ENCODE peak calls at places on chromosomes 16 and 17, in four cellular contexts. U is astrocyte; I is effector memory CD4-positive, alpha-beta T cell; B is neural progenitor cell. X is an unnamed sample. For H3K27me3, the result is how much of the 10 kb centered on the place peaks cover.

GRCh38 chr16:23511731-23512130 is 1.4 kb upstream of the GGA2 start:
- DNase-seq in U (no peak), B (no peak), I (no peak), X (no peak)

GRCh38 chr17:34382586-34383224 is 19.7 kb upstream of the CCL1 start:
- DNase-seq in U (no peak), I (no peak), B (no peak), X (no peak)

GRCh38 chr17:9833922-9834321 is 8.2 kb downstream of the GLP2R start:
- DNase-seq in B (no peak), I (no peak), U (no peak), X (no peak)

GRCh38 chr17:6677158-6677831 is 25.7 kb downstream of the C17orf100 start:
- DNase-seq in U (peak), I (no peak), B (no peak), X (no peak)

GRCh38 chr16:85902366-85903155 is 3.6 kb downstream of the IRF8 start:
- DNase-seq in B (peak), I (peak), U (no peak), X (no peak)

GRCh38 chr17:28745052-28745776 is 1.4 kb downstream of the TRAF4 start:
- DNase-seq in B (peak), I (peak), U (peak), X (peak)

GRCh38 chr16:13923703-13924298 is 3.8 kb downstream of the ERCC4 start:
- DNase-seq in B (peak), U (peak), I (no peak), X (peak)

GRCh38 chr16:79008036-79008868 is 592.3 kb downstream of the MAF start:
- DNase-seq in U (no peak), B (no peak), I (no peak), X (peak)

GRCh38 chr16:85423631-85424030 is 189.5 kb upstream of the GSE1 start:
- DNase-seq in U (no peak), I (no peak), B (no peak), X (no peak)

GRCh38 chr16:72977127-72977526 is 70.8 kb downstream of the ZFHX3 start:
- DNase-seq in I (no peak), U (no peak), B (no peak), X (no peak)

GRCh38 chr16:83199012-83199411 is 572.2 kb downstream of the CDH13 start:
- DNase-seq in I (no peak), U (no peak), B (no peak), X (no peak)

GRCh38 chr16:68287276-68288251 is 23.2 kb downstream of the SLC7A6OS start:
- DNase-seq in I (no peak), B (no peak), U (peak), X (peak)

GRCh38 chr17:62614142-62614541 is 13.3 kb upstream of the MRC2 start:
- DNase-seq in U (peak), I (no peak), B (no peak), X (no peak)

GRCh38 chr17:81735181-81736102 is 23.4 kb downstream of the SLC25A10 start:
- DNase-seq in I (no peak), U (no peak), B (no peak), X (peak)

GRCh38 chr16:56943761-56944375 is 11.9 kb downstream of the HERPUD1 start:
- DNase-seq in U (no peak), I (no peak), B (no peak), X (no peak)

GRCh38 chr17:27997522-27997921 is 45.0 kb upstream of the NLK start:
- DNase-seq in I (no peak), B (no peak), U (no peak), X (no peak)

GRCh38 chr17:63498621-63499195 is 21.8 kb downstream of the ACE start:
- DNase-seq in U (peak), I (no peak), B (no peak), X (no peak)

GRCh38 chr16:69310479-69311114 is 553 bp upstream of the VPS4A start:
- DNase-seq in U (no peak), B (no peak), I (no peak), X (no peak)

GRCh38 chr17:71963341-71963740 is 157.5 kb upstream of the SOX9 start:
- DNase-seq in I (no peak), U (no peak), B (no peak), X (no peak)

GRCh38 chr16:55713103-55713502 is 57.3 kb downstream of the SLC6A2 start:
- DNase-seq in B (no peak), I (no peak), U (no peak), X (no peak)

GRCh38 chr16:75103994-75104393 is 12.6 kb downstream of the LDHD start:
- DNase-seq in B (no peak), I (no peak), U (no peak), X (no peak)

GRCh38 chr17:42436401-42436800 is 13.3 kb upstream of the CAVIN1 start:
- DNase-seq in B (no peak), I (no peak), U (peak), X (peak)

GRCh38 chr17:30824002-30824355 is 513 bp downstream of the CRLF3 start:
- DNase-seq in I (peak), B (no peak), U (no peak), X (no peak)

GRCh38 chr16:51982715-51983680 is 563.9 kb downstream of the TOX3 start:
- DNase-seq in U (peak), I (no peak), B (peak), X (peak)

GRCh38 chr17:21025446-21025845 is 17.4 kb downstream of the USP22 start:
- DNase-seq in B (no peak), U (peak), I (no peak), X (peak)

GRCh38 chr16:845349-845740 is 44.8 kb upstream of the GNG13 start:
- DNase-seq in I (no peak), B (no peak), U (no peak), X (no peak)

GRCh38 chr16:1918890-1919679 is 870 bp upstream of the HS3ST6 start:
- DNase-seq in B (peak), U (no peak), I (no peak), X (no peak)
- H3K27me3 ChIP-seq in B (half or more), U (half or more), I (under half), X (under half)

GRCh38 chr16:89393731-89394406 is 96.5 kb downstream of the ANKRD11 start:
- DNase-seq in U (no peak), I (no peak), B (no peak), X (peak)
- H3K27me3 ChIP-seq in U (under half), I (under half), B (under half), X (under half)

GRCh38 chr16:88927661-88928060 is 49.3 kb downstream of the CBFA2T3 start:
- DNase-seq in I (no peak), B (no peak), U (no peak), X (no peak)

GRCh38 chr16:88927010-88927409 is 50.0 kb downstream of the CBFA2T3 start:
- DNase-seq in B (no peak), I (no peak), U (no peak), X (no peak)

GRCh38 chr16:88924834-88925539 is 52.0 kb downstream of the CBFA2T3 start:
- DNase-seq in I (no peak), B (peak), U (peak), X (peak)

GRCh38 chr16:88925540-88925887 is 51.5 kb downstream of the CBFA2T3 start:
- DNase-seq in U (no peak), I (no peak), B (no peak), X (no peak)

GRCh38 chr16:88926374-88926990 is 50.5 kb downstream of the CBFA2T3 start:
- DNase-seq in I (no peak), B (peak), U (no peak), X (no peak)
- H3K27me3 ChIP-seq in I (under half), B (under half), U (under half), X (under half)

DNA sequence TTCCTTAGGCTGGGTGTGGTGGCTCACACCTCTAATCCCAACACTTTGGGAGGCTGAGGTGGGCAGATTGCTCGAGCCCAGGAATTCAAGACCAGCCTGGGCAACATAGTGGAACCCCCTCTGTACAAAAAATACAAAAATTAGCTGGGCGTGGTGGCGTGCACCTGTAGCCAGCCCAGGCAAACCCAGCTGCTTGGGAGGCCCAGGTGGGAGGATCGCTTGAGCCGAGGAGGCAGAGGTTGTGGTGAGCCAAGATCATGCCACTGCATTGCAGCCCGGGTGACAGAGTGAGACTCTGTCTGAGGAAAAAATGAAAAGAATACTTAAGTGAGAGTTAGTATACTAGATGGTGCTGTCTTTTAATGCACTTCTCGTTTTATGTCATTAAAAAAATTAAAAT is 15.1 kb downstream of the PPM1D start:
- DNase-seq in I (no peak), B (no peak), U (no peak), X (no peak)
- H3K27me3 ChIP-seq in I (under half), B (under half), U (under half), X (under half)

GRCh38 chr17:66967867-66968543 is 3.5 kb downstream of the CACNG4 start:
- DNase-seq in B (no peak), I (no peak), U (no peak), X (no peak)
- H3K27me3 ChIP-seq in B (half or more), I (under half), U (under half), X (under half)

GRCh38 chr16:12250578-12250977 is 274.0 kb downstream of the SNX29 start:
- DNase-seq in B (no peak), I (no peak), U (no peak), X (no peak)
- H3K27me3 ChIP-seq in B (under half), I (under half), U (under half), X (under half)

GRCh38 chr17:39746145-39746461 is 8.4 kb downstream of the GRB7 start:
- DNase-seq in U (no peak), I (no peak), B (no peak), X (no peak)

GRCh38 chr17:39744836-39745215 is 7.1 kb downstream of the GRB7 start:
- DNase-seq in I (no peak), B (no peak), U (no peak), X (no peak)

GRCh38 chr17:39742856-39743436 is 5.2 kb downstream of the GRB7 start:
- DNase-seq in U (no peak), I (no peak), B (no peak), X (no peak)

GRCh38 chr17:39745335-39746144 is 7.8 kb downstream of the GRB7 start:
- DNase-seq in U (no peak), I (no peak), B (no peak), X (no peak)

DNA sequence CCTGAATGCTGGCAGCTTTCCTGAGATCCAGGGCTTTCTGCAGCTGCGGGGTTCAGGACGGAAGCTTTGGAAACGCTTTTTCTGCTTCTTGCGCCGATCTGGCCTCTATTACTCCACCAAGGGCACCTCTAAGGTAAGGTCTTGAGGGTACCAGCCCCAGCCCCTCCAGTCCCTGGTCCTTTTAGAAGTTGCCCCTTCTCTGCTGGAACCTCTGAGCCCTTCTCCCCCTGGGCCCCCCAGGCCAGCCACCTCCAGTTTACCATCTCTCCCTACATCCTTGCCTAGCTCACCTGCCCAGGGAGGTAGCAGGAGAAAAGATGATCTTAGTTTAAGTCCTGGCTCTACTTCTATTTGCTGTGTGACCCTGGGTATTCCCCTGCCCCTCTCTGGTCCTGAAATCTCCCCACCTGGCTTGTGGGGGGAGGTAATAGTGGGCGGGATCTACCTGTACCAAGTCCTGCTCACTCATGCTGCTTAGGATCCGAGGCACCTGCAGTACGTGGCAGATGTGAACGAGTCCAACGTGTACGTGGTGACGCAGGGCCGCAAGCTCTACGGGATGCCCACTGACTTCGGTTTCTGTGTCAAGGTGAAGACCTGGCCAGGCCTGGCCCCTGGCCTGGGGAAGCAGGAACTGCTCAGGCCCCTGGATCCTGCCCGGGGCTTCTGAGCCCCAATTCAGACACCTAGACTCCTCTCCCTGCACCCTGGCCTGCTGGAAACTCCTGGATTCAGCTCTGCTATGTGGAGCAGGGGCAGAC is 6.5 kb downstream of the GRB7 start:
- DNase-seq in B (no peak), I (no peak), U (no peak), X (no peak)
- H3K27me3 ChIP-seq in B (under half), I (under half), U (under half), X (under half)

GRCh38 chr16:4116328-4117249 is at the start of gene ADCY9:
- DNase-seq in I (peak), U (peak), B (peak), X (no peak)
- H3K27me3 ChIP-seq in I (under half), U (under half), B (half or more), X (under half)

GRCh38 chr17:18318771-18319450 is 3.8 kb downstream of the SMCR8 start:
- DNase-seq in I (no peak), B (no peak), U (no peak), X (no peak)
- H3K27me3 ChIP-seq in I (under half), B (under half), U (under half), X (under half)

DNA sequence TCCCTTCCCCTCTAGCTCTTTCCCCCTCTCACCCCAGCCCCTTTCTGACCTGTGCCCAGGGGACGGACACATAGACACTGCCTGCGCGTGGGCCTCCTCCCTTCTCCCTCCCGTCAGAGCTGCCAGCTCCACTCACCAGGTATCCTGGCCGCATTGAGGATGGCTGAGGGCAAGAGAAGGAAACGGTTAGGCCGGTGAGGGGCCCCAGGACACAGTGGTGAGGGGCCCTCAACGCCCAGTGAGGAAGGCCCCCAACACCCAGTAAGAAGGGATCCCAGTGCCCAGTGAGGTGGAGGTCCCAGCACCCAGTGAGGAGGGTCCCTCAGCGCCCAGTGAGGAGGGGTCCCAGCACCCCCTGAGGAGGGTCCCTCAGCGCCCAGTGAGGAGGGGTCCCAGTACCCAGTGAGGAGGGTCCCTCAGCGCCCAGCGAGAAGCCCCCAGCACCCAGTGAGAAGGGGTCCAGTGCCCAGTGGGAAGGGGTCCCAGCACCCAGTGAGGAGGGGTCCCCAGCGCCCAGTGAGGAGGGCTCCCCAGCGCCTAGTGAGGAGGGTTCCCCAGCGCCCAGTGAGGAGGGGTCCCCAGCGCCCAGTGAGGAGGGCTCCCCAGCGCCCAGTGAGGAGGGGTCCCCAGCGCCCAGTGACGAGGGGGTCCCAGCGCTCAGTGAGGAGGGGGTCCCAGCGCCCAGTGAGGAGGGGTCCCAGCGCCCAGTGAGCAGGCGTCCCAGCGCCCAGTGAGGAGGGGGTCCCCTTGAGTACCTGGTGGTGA is 1.1 kb downstream of the PRSS22 start:
- DNase-seq in I (no peak), U (no peak), B (no peak), X (no peak)
- H3K27me3 ChIP-seq in I (under half), U (under half), B (half or more), X (under half)